ENCODE peak calls at places on chromosomes 6 and 20, in ten cellular contexts. One of them, this sample, is unnamed.

GRCh38 chr20:38165966-38166706 is 1.1 kb upstream of the TGM2 start:
- DNase-seq in kidney: no peak
- DNase-seq in SK-N-SH: no peak
- DNase-seq in cardiac muscle cell: peak; percentile 66
- DNase-seq in heart right ventricle: no peak
- DNase-seq in HCT116: no peak
- DNase-seq in psoas muscle: no peak
- DNase-seq in upper lobe of right lung: peak; percentile 38
- DNase-seq in thoracic aorta: no peak
- DNase-seq in GM23338: no peak
- DNase-seq in this sample: no peak

GRCh38 chr20:45320948-45321595 is 13.0 kb upstream of the MATN4 start:
- DNase-seq in kidney: no peak
- DNase-seq in SK-N-SH: no peak
- DNase-seq in cardiac muscle cell: no peak
- DNase-seq in heart right ventricle: no peak
- DNase-seq in HCT116: no peak
- DNase-seq in psoas muscle: peak; percentile 9
- DNase-seq in upper lobe of right lung: peak; percentile 36
- DNase-seq in thoracic aorta: no peak
- DNase-seq in GM23338: no peak
- DNase-seq in this sample: no peak

GRCh38 chr6:72716916-72717315 is 95.1 kb downstream of the KCNQ5 start:
- DNase-seq in kidney: no peak
- DNase-seq in SK-N-SH: no peak
- DNase-seq in cardiac muscle cell: no peak
- DNase-seq in heart right ventricle: no peak
- DNase-seq in HCT116: no peak
- DNase-seq in psoas muscle: no peak
- DNase-seq in upper lobe of right lung: no peak
- DNase-seq in thoracic aorta: no peak
- DNase-seq in GM23338: no peak
- DNase-seq in this sample: no peak

GRCh38 chr6:99816795-99817194 is 177.2 kb downstream of the MCHR2 start:
- DNase-seq in kidney: no peak
- DNase-seq in SK-N-SH: no peak
- DNase-seq in cardiac muscle cell: no peak
- DNase-seq in heart right ventricle: no peak
- DNase-seq in HCT116: no peak
- DNase-seq in psoas muscle: no peak
- DNase-seq in upper lobe of right lung: no peak
- DNase-seq in thoracic aorta: no peak
- DNase-seq in GM23338: no peak
- DNase-seq in this sample: no peak

GRCh38 chr6:151502499-151502898 is 8.7 kb downstream of the CCDC170 start:
- DNase-seq in kidney: no peak
- DNase-seq in SK-N-SH: no peak
- DNase-seq in cardiac muscle cell: peak; percentile 17
- DNase-seq in heart right ventricle: no peak
- DNase-seq in HCT116: peak; percentile 22
- DNase-seq in psoas muscle: no peak
- DNase-seq in upper lobe of right lung: no peak
- DNase-seq in thoracic aorta: no peak
- DNase-seq in GM23338: no peak
- DNase-seq in this sample: no peak

GRCh38 chr6:36947570-36948351 is 6.8 kb upstream of the PI16 start:
- DNase-seq in kidney: no peak
- DNase-seq in SK-N-SH: no peak
- DNase-seq in cardiac muscle cell: no peak
- DNase-seq in heart right ventricle: no peak
- DNase-seq in HCT116: peak; percentile 39
- DNase-seq in psoas muscle: no peak
- DNase-seq in upper lobe of right lung: peak; percentile 38
- DNase-seq in thoracic aorta: no peak
- DNase-seq in GM23338: no peak
- DNase-seq in this sample: no peak

GRCh38 chr20:41437836-41438235 is 71.2 kb upstream of the EMILIN3 start:
- DNase-seq in kidney: no peak
- DNase-seq in SK-N-SH: no peak
- DNase-seq in cardiac muscle cell: peak; percentile 21
- DNase-seq in heart right ventricle: no peak
- DNase-seq in HCT116: no peak
- DNase-seq in psoas muscle: no peak
- DNase-seq in upper lobe of right lung: no peak
- DNase-seq in thoracic aorta: no peak
- DNase-seq in GM23338: no peak
- DNase-seq in this sample: no peak

GRCh38 chr6:111605100-111605748 is 454 bp downstream of the TRAF3IP2 start:
- DNase-seq in kidney: peak; percentile 94
- DNase-seq in SK-N-SH: no peak
- DNase-seq in cardiac muscle cell: peak; percentile 96
- DNase-seq in heart right ventricle: peak; percentile 79
- DNase-seq in HCT116: no peak
- DNase-seq in psoas muscle: peak; percentile 92
- DNase-seq in upper lobe of right lung: peak; percentile 82
- DNase-seq in thoracic aorta: peak; percentile 46
- DNase-seq in GM23338: peak; percentile 83
- DNase-seq in this sample: no peak

GRCh38 chr20:21172626-21173025 is 46.7 kb downstream of the KIZ start:
- DNase-seq in kidney: no peak
- DNase-seq in SK-N-SH: no peak
- DNase-seq in cardiac muscle cell: no peak
- DNase-seq in heart right ventricle: no peak
- DNase-seq in HCT116: no peak
- DNase-seq in psoas muscle: no peak
- DNase-seq in upper lobe of right lung: no peak
- DNase-seq in thoracic aorta: no peak
- DNase-seq in GM23338: no peak
- DNase-seq in this sample: no peak

GRCh38 chr20:58218665-58219341 is 9.7 kb downstream of the ANKRD60 start:
- DNase-seq in kidney: no peak
- DNase-seq in SK-N-SH: no peak
- DNase-seq in cardiac muscle cell: no peak
- DNase-seq in heart right ventricle: no peak
- DNase-seq in HCT116: no peak
- DNase-seq in psoas muscle: no peak
- DNase-seq in upper lobe of right lung: no peak
- DNase-seq in thoracic aorta: no peak
- DNase-seq in GM23338: no peak
- DNase-seq in this sample: no peak

GRCh38 chr6:111764238-111765182 is 108.7 kb downstream of the FYN start:
- DNase-seq in kidney: peak; percentile 56
- DNase-seq in SK-N-SH: no peak
- DNase-seq in cardiac muscle cell: no peak
- DNase-seq in heart right ventricle: no peak
- DNase-seq in HCT116: no peak
- DNase-seq in psoas muscle: no peak
- DNase-seq in upper lobe of right lung: no peak
- DNase-seq in thoracic aorta: no peak
- DNase-seq in GM23338: peak; percentile 38
- DNase-seq in this sample: no peak

GRCh38 chr20:48619126-48620101 is 208.4 kb downstream of the PREX1 start:
- DNase-seq in kidney: peak; percentile 71
- DNase-seq in SK-N-SH: peak; percentile 88
- DNase-seq in cardiac muscle cell: peak; percentile 13
- DNase-seq in heart right ventricle: peak; percentile 47
- DNase-seq in HCT116: no peak
- DNase-seq in psoas muscle: peak; percentile 52
- DNase-seq in upper lobe of right lung: peak; percentile 63
- DNase-seq in thoracic aorta: no peak
- DNase-seq in GM23338: no peak
- DNase-seq in this sample: no peak

GRCh38 chr6:41488392-41489129 is 57.6 kb upstream of the FOXP4 start:
- DNase-seq in kidney: peak; percentile 83
- DNase-seq in SK-N-SH: peak; percentile 63
- DNase-seq in cardiac muscle cell: peak; percentile 89
- DNase-seq in heart right ventricle: no peak
- DNase-seq in HCT116: no peak
- DNase-seq in psoas muscle: peak; percentile 56
- DNase-seq in upper lobe of right lung: no peak
- DNase-seq in thoracic aorta: no peak
- DNase-seq in GM23338: peak; percentile 69
- DNase-seq in this sample: no peak

GRCh38 chr6:15994814-15995459 is 133.9 kb upstream of the MYLIP start:
- DNase-seq in kidney: no peak
- DNase-seq in SK-N-SH: no peak
- DNase-seq in cardiac muscle cell: no peak
- DNase-seq in heart right ventricle: no peak
- DNase-seq in HCT116: no peak
- DNase-seq in psoas muscle: no peak
- DNase-seq in upper lobe of right lung: no peak
- DNase-seq in thoracic aorta: no peak
- DNase-seq in GM23338: no peak
- DNase-seq in this sample: no peak

GRCh38 chr20:31661625-31662371 is 24.1 kb downstream of the COX4I2 start:
- DNase-seq in kidney: peak; percentile 94
- DNase-seq in SK-N-SH: peak; percentile 91
- DNase-seq in cardiac muscle cell: peak; percentile 85
- DNase-seq in heart right ventricle: peak; percentile 87
- DNase-seq in HCT116: peak; percentile 40
- DNase-seq in psoas muscle: peak; percentile 90
- DNase-seq in upper lobe of right lung: peak; percentile 89
- DNase-seq in thoracic aorta: no peak
- DNase-seq in GM23338: peak; percentile 96
- DNase-seq in this sample: no peak
- H3K4me1 ChIP-seq in kidney: peaks cover 37% of the 10 kb centered on the region
- H3K4me1 ChIP-seq in SK-N-SH: peaks cover 32% of the 10 kb centered on the region
- H3K4me1 ChIP-seq in cardiac muscle cell: peaks cover 6% of the 10 kb centered on the region
- H3K4me1 ChIP-seq in heart right ventricle: peaks cover 49% of the 10 kb centered on the region
- H3K4me1 ChIP-seq in HCT116: peaks cover 43% of the 10 kb centered on the region
- H3K4me1 ChIP-seq in psoas muscle: peaks cover 13% of the 10 kb centered on the region
- H3K4me1 ChIP-seq in upper lobe of right lung: peaks cover 47% of the 10 kb centered on the region
- H3K4me1 ChIP-seq in thoracic aorta: peaks cover 43% of the 10 kb centered on the region
- H3K4me1 ChIP-seq in GM23338: peaks cover 18% of the 10 kb centered on the region
- H3K4me1 ChIP-seq in this sample: peaks cover 55% of the 10 kb centered on the region

DNA sequence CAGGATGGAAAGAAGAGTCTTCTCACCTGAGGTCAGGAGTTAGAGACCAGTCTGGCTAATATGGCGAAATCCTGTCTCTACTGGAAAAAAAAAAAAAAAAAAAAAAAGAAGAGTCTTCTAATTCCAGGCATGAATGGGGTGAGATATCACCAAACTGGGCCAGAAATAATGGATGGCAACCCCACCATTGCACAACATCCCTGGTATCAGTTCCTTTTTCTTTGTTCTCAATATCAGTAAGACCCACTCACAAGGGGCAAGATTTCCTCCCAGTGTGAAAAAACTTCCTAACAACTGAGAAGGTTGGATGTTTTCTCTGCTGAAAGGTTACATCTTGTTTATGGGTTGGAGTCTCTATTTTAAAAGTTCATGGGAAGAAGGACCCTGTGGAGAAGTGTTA is 23.6 kb upstream of the NR2E1 start:
- DNase-seq in kidney: no peak
- DNase-seq in SK-N-SH: no peak
- DNase-seq in cardiac muscle cell: no peak
- DNase-seq in heart right ventricle: no peak
- DNase-seq in HCT116: no peak
- DNase-seq in psoas muscle: no peak
- DNase-seq in upper lobe of right lung: no peak
- DNase-seq in thoracic aorta: no peak
- DNase-seq in GM23338: no peak
- DNase-seq in this sample: no peak
- TF ChIP-seq CTCF in kidney: no peak
- TF ChIP-seq CTCF in SK-N-SH: no peak
- TF ChIP-seq CTCF in cardiac muscle cell: no peak
- TF ChIP-seq CTCF in heart right ventricle: no peak
- TF ChIP-seq CTCF in HCT116: no peak
- TF ChIP-seq CTCF in psoas muscle: no peak
- TF ChIP-seq CTCF in upper lobe of right lung: no peak
- TF ChIP-seq CTCF in thoracic aorta: no peak
- TF ChIP-seq CTCF in GM23338: no peak
- TF ChIP-seq CTCF in this sample: no peak

GRCh38 chr6:7137335-7138106 is 29.8 kb downstream of the RREB1 start:
- DNase-seq in kidney: no peak
- DNase-seq in SK-N-SH: no peak
- DNase-seq in cardiac muscle cell: peak; percentile 57
- DNase-seq in heart right ventricle: peak; percentile 53
- DNase-seq in HCT116: no peak
- DNase-seq in psoas muscle: peak; percentile 76
- DNase-seq in upper lobe of right lung: no peak
- DNase-seq in thoracic aorta: peak; percentile 31
- DNase-seq in GM23338: peak; percentile 65
- DNase-seq in this sample: no peak

GRCh38 chr6:7138921-7139358 is 31.2 kb downstream of the RREB1 start:
- DNase-seq in kidney: no peak
- DNase-seq in SK-N-SH: no peak
- DNase-seq in cardiac muscle cell: no peak
- DNase-seq in heart right ventricle: no peak
- DNase-seq in HCT116: peak; percentile 37
- DNase-seq in psoas muscle: no peak
- DNase-seq in upper lobe of right lung: no peak
- DNase-seq in thoracic aorta: no peak
- DNase-seq in GM23338: peak; percentile 90
- DNase-seq in this sample: no peak

GRCh38 chr6:7139835-7140470 is 32.2 kb downstream of the RREB1 start:
- DNase-seq in kidney: no peak
- DNase-seq in SK-N-SH: no peak
- DNase-seq in cardiac muscle cell: no peak
- DNase-seq in heart right ventricle: no peak
- DNase-seq in HCT116: no peak
- DNase-seq in psoas muscle: no peak
- DNase-seq in upper lobe of right lung: no peak
- DNase-seq in thoracic aorta: no peak
- DNase-seq in GM23338: no peak
- DNase-seq in this sample: no peak

GRCh38 chr6:7136859-7137334 is 29.1 kb downstream of the RREB1 start:
- DNase-seq in kidney: no peak
- DNase-seq in SK-N-SH: no peak
- DNase-seq in cardiac muscle cell: no peak
- DNase-seq in heart right ventricle: no peak
- DNase-seq in HCT116: no peak
- DNase-seq in psoas muscle: no peak
- DNase-seq in upper lobe of right lung: no peak
- DNase-seq in thoracic aorta: no peak
- DNase-seq in GM23338: no peak
- DNase-seq in this sample: no peak

DNA sequence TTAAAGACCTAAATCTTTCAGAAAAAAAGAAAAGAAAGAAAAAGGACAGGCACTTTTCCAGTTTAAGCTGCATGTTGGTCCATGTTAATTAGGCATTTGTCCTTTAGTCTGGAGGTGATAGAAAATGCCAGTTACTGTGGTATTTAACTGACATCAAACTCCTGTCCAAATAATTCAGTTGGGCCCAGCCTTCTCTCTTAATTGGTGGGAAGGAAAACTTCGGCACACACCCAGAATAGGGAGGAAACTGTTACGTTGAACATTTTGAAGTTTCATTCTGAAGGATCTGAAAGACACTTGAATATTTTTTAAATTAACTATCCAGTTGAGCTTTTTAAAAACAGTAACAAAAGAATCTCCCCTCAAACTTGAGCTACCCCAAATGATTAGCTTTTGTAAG is 30.4 kb downstream of the RREB1 start:
- DNase-seq in kidney: no peak
- DNase-seq in SK-N-SH: no peak
- DNase-seq in cardiac muscle cell: no peak
- DNase-seq in heart right ventricle: no peak
- DNase-seq in HCT116: no peak
- DNase-seq in psoas muscle: no peak
- DNase-seq in upper lobe of right lung: no peak
- DNase-seq in thoracic aorta: no peak
- DNase-seq in GM23338: no peak
- DNase-seq in this sample: no peak
- H3K4me1 ChIP-seq in kidney: peaks cover 25% of the 10 kb centered on the region
- H3K4me1 ChIP-seq in SK-N-SH: no peaks in the 10 kb centered on the region
- H3K4me1 ChIP-seq in cardiac muscle cell: peaks cover 62% of the 10 kb centered on the region
- H3K4me1 ChIP-seq in heart right ventricle: peaks cover 71% of the 10 kb centered on the region
- H3K4me1 ChIP-seq in HCT116: peaks cover 12% of the 10 kb centered on the region
- H3K4me1 ChIP-seq in psoas muscle: peaks cover 82% of the 10 kb centered on the region
- H3K4me1 ChIP-seq in upper lobe of right lung: peaks cover 49% of the 10 kb centered on the region
- H3K4me1 ChIP-seq in thoracic aorta: peaks cover 32% of the 10 kb centered on the region
- H3K4me1 ChIP-seq in GM23338: peaks cover 36% of the 10 kb centered on the region
- H3K4me1 ChIP-seq in this sample: peaks cover 80% of the 10 kb centered on the region

GRCh38 chr6:29702519-29703103 is 20.6 kb upstream of the HLA-F start:
- DNase-seq in kidney: no peak
- DNase-seq in SK-N-SH: peak; percentile 71
- DNase-seq in cardiac muscle cell: peak; percentile 23
- DNase-seq in heart right ventricle: peak; percentile 85
- DNase-seq in HCT116: peak; percentile 36
- DNase-seq in psoas muscle: peak; percentile 81
- DNase-seq in upper lobe of right lung: peak; percentile 77
- DNase-seq in thoracic aorta: no peak
- DNase-seq in GM23338: peak; percentile 95
- DNase-seq in this sample: no peak
- TF ChIP-seq CTCF in kidney: peak; percentile 33
- TF ChIP-seq CTCF in SK-N-SH: peak; percentile 61
- TF ChIP-seq CTCF in cardiac muscle cell: peak; percentile 52
- TF ChIP-seq CTCF in heart right ventricle: peak; percentile 73
- TF ChIP-seq CTCF in HCT116: peak; percentile 88
- TF ChIP-seq CTCF in psoas muscle: peak; percentile 19
- TF ChIP-seq CTCF in upper lobe of right lung: peak; percentile 59
- TF ChIP-seq CTCF in thoracic aorta: peak; percentile 64
- TF ChIP-seq CTCF in GM23338: peak; percentile 97
- TF ChIP-seq CTCF in this sample: no peak